ENCODE peak calls at places on chromosomes 4 and X, in eight cellular contexts. A is foreskin fibroblast; H is brain microvascular endothelial cell; C is GM12891; T is naive thymus-derived CD8-positive, alpha-beta T cell; S is AML-193; M is epithelial cell of esophagus; O is activated naive CD4-positive, alpha-beta T cell. B is an unnamed sample.

GRCh38 chr4:155099231-155099630 is 109.2 kb upstream of the NPY2R start:
- DNase-seq in A (no peak), H (no peak), C (no peak), T (no peak), S (no peak), M (no peak), O (no peak), B (no peak)

GRCh38 chrX:37986893-37987292 is 19.5 kb upstream of the SYTL5 start:
- DNase-seq in A (peak; percentile 13), H (no peak), C (no peak), T (no peak), S (no peak), M (no peak), O (no peak), B (no peak)

GRCh38 chr4:152577708-152578421 is 42.0 kb upstream of the FBXW7 start:
- DNase-seq in A (no peak), H (no peak), C (no peak), T (no peak), S (peak; percentile 60), M (no peak), O (no peak), B (peak; percentile 23)

GRCh38 chr4:43837171-43837570 is 611.4 kb downstream of the KCTD8 start:
- DNase-seq in A (no peak), H (no peak), C (no peak), T (no peak), S (no peak), M (peak; percentile 14), O (no peak), B (no peak)

GRCh38 chrX:155967653-155968052 is 29.8 kb upstream of the IL9R start:
- DNase-seq in A (peak; percentile 4), H (no peak), C (no peak), T (no peak), S (no peak), M (peak; percentile 14), O (no peak), B (no peak)

GRCh38 chr4:145012841-145013240 is 85.2 kb downstream of the ANAPC10 start:
- DNase-seq in A (peak; percentile 69), H (peak; percentile 58), C (no peak), T (no peak), S (peak; percentile 65), M (peak; percentile 80), O (no peak), B (peak; percentile 73)

GRCh38 chr4:35105486-35105885 is 1138.8 kb downstream of the ARAP2 start:
- DNase-seq in A (no peak), H (no peak), C (no peak), T (no peak), S (no peak), M (peak; percentile 55), O (no peak), B (no peak)

GRCh38 chrX:137428251-137428661 is 137.7 kb upstream of the ZIC3 start:
- DNase-seq in A (no peak), H (no peak), C (no peak), T (no peak), S (no peak), M (no peak), O (no peak), B (no peak)

GRCh38 chr4:94036964-94037363 is 170.7 kb upstream of the SMARCAD1 start:
- DNase-seq in A (no peak), H (peak; percentile 35), C (peak; percentile 12), T (no peak), S (no peak), M (peak; percentile 4), O (no peak), B (no peak)

GRCh38 chrX:86946569-86946968 is 571.0 kb upstream of the KLHL4 start:
- DNase-seq in A (no peak), H (peak; percentile 7), C (peak; percentile 1), T (no peak), S (peak; percentile 13), M (peak; percentile 30), O (no peak), B (peak; percentile 0)

GRCh38 chr4:14375816-14376215 is 626.5 kb upstream of the CPEB2 start:
- DNase-seq in A (peak; percentile 56), H (peak; percentile 86), C (no peak), T (no peak), S (no peak), M (peak; percentile 48), O (no peak), B (no peak)

GRCh38 chr4:16443504-16444088 is 217.3 kb upstream of the TAPT1 start:
- DNase-seq in A (peak; percentile 64), H (peak; percentile 39), C (peak; percentile 4), T (no peak), S (peak; percentile 37), M (peak; percentile 53), O (no peak), B (no peak)

GRCh38 chrX:63428348-63428747 is 77.2 kb upstream of the SPIN4 start:
- DNase-seq in A (no peak), H (no peak), C (no peak), T (no peak), S (no peak), M (peak; percentile 90), O (no peak), B (no peak)

GRCh38 chr4:2786152-2786671 is 6.7 kb upstream of the SH3BP2 start:
- DNase-seq in A (no peak), H (no peak), C (no peak), T (peak; percentile 59), S (no peak), M (no peak), O (no peak), B (no peak)

GRCh38 chrX:30246769-30247489 is at the start of gene MAGEB1:
- DNase-seq in A (no peak), H (no peak), C (no peak), T (no peak), S (no peak), M (no peak), O (no peak), B (no peak)

GRCh38 chrX:14616876-14617275 is 87.5 kb downstream of the GLRA2 start:
- DNase-seq in A (no peak), H (peak; percentile 3), C (no peak), T (no peak), S (no peak), M (no peak), O (no peak), B (no peak)

GRCh38 chr4:174631901-174632758 is 109.8 kb upstream of the HPGD start:
- DNase-seq in A (peak; percentile 47), H (peak; percentile 40), C (no peak), T (no peak), S (peak; percentile 49), M (peak; percentile 65), O (no peak), B (no peak)

GRCh38 chr4:9765091-9765490 is 16.3 kb upstream of the DRD5 start:
- DNase-seq in A (peak; percentile 2), H (peak; percentile 37), C (peak; percentile 17), T (no peak), S (no peak), M (peak; percentile 48), O (no peak), B (no peak)

GRCh38 chr4:140308366-140309123 is 64.9 kb upstream of the SCOC start:
- DNase-seq in A (peak; percentile 89), H (peak; percentile 98), C (no peak), T (no peak), S (no peak), M (peak; percentile 98), O (no peak), B (no peak)

GRCh38 chr4:2081540-2081939 is 22.4 kb downstream of the NAT8L start:
- DNase-seq in A (no peak), H (no peak), C (no peak), T (no peak), S (no peak), M (no peak), O (no peak), B (no peak)

GRCh38 chrX:132858018-132858417 is 100.4 kb downstream of the HS6ST2 start:
- DNase-seq in A (no peak), H (peak; percentile 6), C (no peak), T (no peak), S (no peak), M (peak; percentile 65), O (no peak), B (no peak)

GRCh38 chrX:102985182-102985581 is 48.1 kb downstream of the RAB40AL start:
- DNase-seq in A (peak; percentile 7), H (no peak), C (no peak), T (no peak), S (peak; percentile 94), M (no peak), O (no peak), B (peak; percentile 97)

GRCh38 chr4:129098578-129098977 is 2.6 kb downstream of the C4orf33 start:
- DNase-seq in A (no peak), H (no peak), C (no peak), T (no peak), S (no peak), M (no peak), O (no peak), B (no peak)

GRCh38 chrX:55039471-55039870 is 8.7 kb upstream of the ALAS2 start:
- DNase-seq in A (no peak), H (peak; percentile 37), C (no peak), T (no peak), S (no peak), M (peak; percentile 32), O (no peak), B (no peak)

GRCh38 chrX:119981286-119982070 is 37.9 kb upstream of the NKAP start:
- DNase-seq in A (peak; percentile 38), H (peak; percentile 9), C (no peak), T (no peak), S (peak; percentile 35), M (peak; percentile 36), O (peak; percentile 1), B (no peak)

GRCh38 chr4:186201535-186202230 is 10.3 kb downstream of the CYP4V2 start:
- DNase-seq in A (peak; percentile 71), H (peak; percentile 36), C (peak; percentile 45), T (peak; percentile 15), S (peak; percentile 71), M (peak; percentile 65), O (peak; percentile 11), B (peak; percentile 39)

GRCh38 chrX:130799393-130799792 is 103.6 kb downstream of the ENOX2 start:
- DNase-seq in A (peak; percentile 52), H (peak; percentile 18), C (no peak), T (no peak), S (no peak), M (peak; percentile 47), O (no peak), B (no peak)

GRCh38 chrX:39309018-39309620 is 507.9 kb downstream of the MID1IP1 start:
- DNase-seq in A (peak; percentile 2), H (peak; percentile 33), C (no peak), T (peak; percentile 5), S (no peak), M (peak; percentile 1), O (peak; percentile 2), B (no peak)

GRCh38 chrX:136063340-136064079 is 78.3 kb downstream of the SLC9A6 start:
- DNase-seq in A (peak; percentile 23), H (peak; percentile 58), C (no peak), T (no peak), S (no peak), M (peak; percentile 75), O (no peak), B (peak; percentile 28)

GRCh38 chrX:11381464-11381863 is 88.3 kb downstream of the AMELX start:
- DNase-seq in A (peak; percentile 78), H (peak; percentile 69), C (no peak), T (no peak), S (peak; percentile 2), M (peak; percentile 53), O (no peak), B (no peak)

GRCh38 chr4:161555689-161556660 is 607.8 kb downstream of the FSTL5 start:
- DNase-seq in A (peak; percentile 67), H (peak; percentile 83), C (no peak), T (no peak), S (no peak), M (peak; percentile 70), O (no peak), B (no peak)

B was measured in GF-D8.